ENCODE peak calls at places on chromosome 21, in eight cellular contexts. N, P, V, W, I, H, B and R are unnamed samples.

GRCh38 chr21:17231771-17232170 is 281.1 kb upstream of the CXADR start:
- DNase-seq in H (no peak), V (no peak), P (no peak), I (no peak), N (no peak), W (no peak), B (no peak), R (no peak)

GRCh38 chr21:15978158-15978805 is 248.5 kb downstream of the USP25 start:
- DNase-seq in I (peak), W (no peak), V (no peak), N (no peak), B (no peak), H (peak), P (no peak), R (no peak)

GRCh38 chr21:34576043-34576466 is 38.9 kb downstream of the RCAN1 start:
- DNase-seq in P (no peak), H (peak), I (no peak), N (no peak), W (no peak), V (peak), B (no peak), R (no peak)

GRCh38 chr21:26909972-26910371 is 56.9 kb downstream of the ADAMTS5 start:
- DNase-seq in V (no peak), W (no peak), P (peak), H (peak), N (peak), I (no peak), B (no peak), R (no peak)

GRCh38 chr21:15515908-15516307 is 213.9 kb upstream of the USP25 start:
- DNase-seq in H (no peak), W (no peak), V (no peak), N (no peak), I (no peak), P (no peak), B (no peak), R (no peak)

GRCh38 chr21:20856926-20857325 is 141.3 kb upstream of the NCAM2 start:
- DNase-seq in N (no peak), V (no peak), I (no peak), W (no peak), H (no peak), P (no peak), B (no peak), R (no peak)

GRCh38 chr21:34129971-34130597 is 56.7 kb downstream of the MRPS6 start:
- DNase-seq in B (no peak), H (peak), W (no peak), I (peak), N (no peak), P (peak), V (no peak), R (no peak)

GRCh38 chr21:45336870-45337269 is 49.2 kb upstream of the POFUT2 start:
- DNase-seq in B (no peak), H (peak), V (no peak), I (no peak), W (no peak), N (no peak), P (peak), R (no peak)